ENCODE peak calls at places on chromosomes 1 and 21, in seven cellular contexts. O is mammary epithelial cell; D is Peyer's patch; R is CD8-positive, alpha-beta memory T cell; P is prostate gland; N is astrocyte; C is fibroblast of mammary gland. L is an unnamed sample.

GRCh38 chr1:19757641-19758040 is 42.1 kb downstream of the TMCO4 start:
- DNase-seq in P (no peak), C (no peak), R (no peak), O (no peak), D (no peak), N (peak), L (no peak)

GRCh38 chr1:31855038-31855845 is 39.4 kb upstream of the SPOCD1 start:
- DNase-seq in C (peak), R (no peak), O (peak), N (peak), D (no peak), P (no peak), L (peak)

GRCh38 chr1:54220004-54220811 is 20.2 kb downstream of the MRPL37 start:
- DNase-seq in N (peak), D (no peak), C (peak), P (no peak), O (no peak), R (no peak), L (peak)

GRCh38 chr1:48069662-48070432 is 72.7 kb upstream of the TRABD2B start:
- DNase-seq in P (peak), N (peak), R (no peak), O (no peak), D (no peak), C (peak), L (no peak)

GRCh38 chr21:46116846-46117585 is 19.1 kb downstream of the COL6A2 start:
- DNase-seq in D (peak), O (peak), N (no peak), R (no peak), P (no peak), C (peak), L (peak)

GRCh38 chr1:100134872-100135271 is 1.9 kb downstream of the TRMT13 start:
- DNase-seq in O (no peak), N (no peak), R (no peak), D (no peak), C (peak), P (no peak), L (no peak)

GRCh38 chr1:224262373-224263054 is 67.5 kb downstream of the NVL start:
- DNase-seq in R (no peak), P (no peak), C (no peak), N (no peak), D (no peak), O (no peak), L (peak)

GRCh38 chr1:45552309-45552708 is 1.7 kb downstream of the AKR1A1 start:
- DNase-seq in R (no peak), C (no peak), O (peak), D (peak), N (no peak), P (peak), L (no peak)

GRCh38 chr1:4166711-4167110 is 266.6 kb upstream of the C1orf174 start:
- DNase-seq in C (no peak), O (no peak), N (no peak), P (no peak), D (no peak), R (no peak), L (no peak)

GRCh38 chr1:154972517-154973343 is 1.8 kb upstream of the CKS1B start:
- DNase-seq in P (peak), D (peak), O (peak), R (no peak), C (peak), N (peak), L (peak)

GRCh38 chr21:45818276-45818903 is 163.2 kb upstream of the COL6A1 start:
- DNase-seq in O (peak), N (peak), C (peak), D (no peak), R (no peak), P (no peak), L (peak)

GRCh38 chr21:29953690-29954089 is 13.9 kb upstream of the GRIK1 start:
- DNase-seq in O (no peak), C (no peak), R (no peak), P (no peak), N (no peak), D (no peak), L (no peak)

GRCh38 chr1:235679005-235679404 is 29.4 kb upstream of the GNG4 start:
- DNase-seq in O (no peak), P (no peak), R (no peak), D (no peak), N (no peak), C (no peak), L (no peak)

GRCh38 chr1:248055261-248055660 is 8.6 kb downstream of the OR2L3 start:
- DNase-seq in O (no peak), D (no peak), C (no peak), R (no peak), N (no peak), P (no peak), L (no peak)

GRCh38 chr1:109240158-109241152 is 8.9 kb upstream of the CELSR2 start:
- DNase-seq in C (peak), N (peak), D (no peak), R (no peak), O (peak), P (peak), L (peak)

GRCh38 chr1:201348211-201348566 is 29.3 kb downstream of the TNNT2 start:
- DNase-seq in P (no peak), O (peak), C (peak), N (peak), R (no peak), D (peak), L (peak)

GRCh38 chr1:2270260-2271100 is 42.4 kb downstream of the SKI start:
- DNase-seq in N (no peak), C (peak), O (no peak), P (no peak), D (no peak), R (no peak), L (peak)

GRCh38 chr1:223031690-223032601 is 111.1 kb downstream of the TLR5 start:
- DNase-seq in R (no peak), D (no peak), P (no peak), N (peak), O (no peak), C (peak), L (peak)

GRCh38 chr1:2975466-2976179 is 45.6 kb upstream of the ACTRT2 start:
- DNase-seq in D (peak), P (no peak), O (no peak), N (no peak), C (peak), R (no peak), L (no peak)

GRCh38 chr1:47407481-47407880 is 8.6 kb upstream of the FOXE3 start:
- DNase-seq in C (no peak), R (no peak), O (peak), D (no peak), P (no peak), N (no peak), L (no peak)

GRCh38 chr1:29121516-29121937 is 2.2 kb downstream of the TMEM200B start:
- DNase-seq in N (no peak), P (no peak), D (no peak), C (no peak), O (no peak), R (no peak), L (no peak)

GRCh38 chr1:35298464-35298863 is 30.0 kb downstream of the ZMYM4 start:
- DNase-seq in P (peak), C (peak), R (peak), D (no peak), N (peak), O (peak), L (peak)

GRCh38 chr1:47243910-47244309 is 11.9 kb upstream of the TAL1 start:
- DNase-seq in N (no peak), D (no peak), O (no peak), C (no peak), R (no peak), P (no peak), L (no peak)

GRCh38 chr1:231094421-231094820 is 54.4 kb upstream of the FAM89A start:
- DNase-seq in D (no peak), C (no peak), O (no peak), P (no peak), N (no peak), R (no peak), L (no peak)

GRCh38 chr1:40763742-40764532 is 19.6 kb upstream of the KCNQ4 start:
- DNase-seq in C (peak), R (no peak), D (no peak), O (no peak), P (no peak), N (no peak), L (no peak)

GRCh38 chr1:32876341-32877210 is 5.9 kb upstream of the FNDC5 start:
- DNase-seq in D (peak), R (peak), C (peak), O (no peak), N (no peak), P (no peak), L (peak)

GRCh38 chr1:53393325-53393792 is 65.5 kb upstream of the LRP8 start:
- DNase-seq in O (peak), N (no peak), P (peak), R (peak), D (peak), C (peak), L (peak)

GRCh38 chr1:241828576-241828975 is 19.4 kb upstream of the EXO1 start:
- DNase-seq in R (no peak), P (no peak), O (peak), N (peak), D (no peak), C (peak), L (no peak)

GRCh38 chr1:89311757-89312156 is 39.1 kb upstream of the GBP5 start:
- DNase-seq in C (peak), R (no peak), N (no peak), O (peak), D (no peak), P (no peak), L (peak)

GRCh38 chr1:29789221-29789909 is 553.0 kb downstream of the PTPRU start:
- DNase-seq in D (no peak), P (peak), N (peak), O (peak), C (no peak), R (no peak), L (no peak)

GRCh38 chr1:11708554-11709350 is 17.2 kb downstream of the DRAXIN start:
- DNase-seq in P (no peak), O (no peak), D (no peak), C (no peak), N (no peak), R (no peak), L (no peak)
- H3K4me3 ChIP-seq in P (no peak), O (no peak), D (no peak), C (no peak), N (no peak), R (no peak), L (no peak)

DNA sequence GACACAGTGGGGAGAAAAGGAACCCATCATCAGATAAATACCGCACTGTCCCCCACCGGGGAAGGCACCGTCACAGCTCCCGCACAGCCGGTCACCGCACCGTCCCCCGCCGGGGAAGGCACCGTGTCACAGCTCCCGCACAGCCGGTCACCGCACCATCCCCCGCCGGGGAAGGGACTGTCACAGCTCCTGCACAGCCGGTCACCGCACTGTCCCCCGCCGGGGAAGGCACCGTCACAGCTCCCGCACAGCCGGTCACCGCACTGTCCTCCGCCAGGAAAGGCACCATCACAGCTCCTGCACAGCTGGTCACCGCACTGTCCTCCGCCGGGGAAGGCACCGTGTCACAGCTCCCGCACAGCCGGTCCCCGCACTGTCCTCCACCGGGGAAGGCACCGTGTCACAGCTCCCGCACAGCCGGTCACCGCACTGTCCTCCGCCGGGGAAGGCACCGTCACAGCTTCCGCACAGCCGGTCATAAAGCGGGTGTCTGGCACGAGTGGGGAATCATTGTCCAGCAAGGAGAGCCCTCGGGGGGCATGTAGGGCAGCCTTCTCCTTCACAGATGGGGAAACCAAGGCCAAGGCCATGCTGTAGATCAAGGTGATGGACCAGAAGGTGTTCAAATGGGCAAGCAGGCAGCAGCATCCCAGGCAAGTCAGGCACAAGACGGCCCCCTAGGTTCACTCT is 280.1 kb downstream of the NPHP4 start:
- DNase-seq in C (no peak), D (no peak), R (no peak), O (no peak), N (no peak), P (no peak), L (no peak)
- H3K4me3 ChIP-seq in C (no peak), D (no peak), R (no peak), O (no peak), N (no peak), P (no peak), L (no peak)

DNA sequence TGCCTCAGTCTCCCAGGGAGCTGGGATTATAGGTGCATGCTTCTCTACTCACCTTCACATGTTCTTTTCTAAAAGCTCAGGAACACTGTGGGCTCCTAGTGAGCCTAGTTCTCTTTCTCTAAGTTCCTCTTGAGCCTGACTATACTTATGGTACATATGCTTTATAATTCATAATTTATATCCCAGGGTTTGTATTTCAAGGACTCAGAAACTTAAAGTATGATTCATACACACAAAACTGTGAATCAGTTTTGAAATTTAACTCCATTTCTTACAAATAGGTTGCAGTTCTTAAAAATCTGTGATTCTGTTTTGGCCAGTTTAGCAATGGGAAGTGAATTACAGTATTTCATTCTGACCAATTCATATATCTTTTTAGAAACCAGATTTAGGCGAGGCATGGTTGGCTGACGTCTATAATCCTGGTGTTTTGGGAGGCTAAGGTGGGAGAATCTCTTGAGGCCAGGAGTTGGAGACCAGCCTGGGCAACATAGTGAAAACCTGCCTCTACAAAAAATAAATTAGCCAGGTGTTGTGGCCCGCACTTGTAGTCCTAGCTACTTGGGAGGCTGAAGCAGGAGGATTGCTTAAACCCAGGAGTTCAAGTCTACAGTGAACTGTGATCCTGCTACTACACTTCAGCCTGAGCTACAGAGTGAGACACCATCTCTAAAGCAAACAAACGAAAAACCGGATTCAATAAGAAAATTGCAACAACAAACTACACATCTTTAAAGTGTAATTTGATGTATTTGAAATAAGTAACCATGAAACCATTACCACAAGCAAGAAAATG is 15.6 kb downstream of the RASAL2 start:
- DNase-seq in O (peak), P (no peak), D (no peak), R (no peak), C (peak), N (no peak), L (no peak)
- H3K4me3 ChIP-seq in O (no peak), P (no peak), D (no peak), R (no peak), C (no peak), N (no peak), L (no peak)

GRCh38 chr1:50497007-50497406 is 73.8 kb upstream of the DMRTA2 start:
- DNase-seq in C (peak), O (no peak), P (no peak), D (no peak), R (no peak), N (no peak), L (no peak)
- H3K4me3 ChIP-seq in C (no peak), O (no peak), P (no peak), D (no peak), R (no peak), N (no peak), L (no peak)

L was measured in fibroblast of villous mesenchyme.